ENCODE peak calls at places on chromosomes 7 and 10, in eight cellular contexts. E is heart right ventricle, G is WERI-Rb-1, U is astrocyte of the spinal cord, K is lower leg skin, W is uterus, F is astrocyte, O is testis. C is an unnamed sample.

GRCh38 chr10:34254596-34254995 is 560.5 kb downstream of the PARD3 start:
- DNase-seq in W (no peak), G (no peak), O (no peak), U (peak; percentile 58), E (no peak), F (peak; percentile 75), K (no peak), C (peak; percentile 64)

GRCh38 chr10:48287417-48288391 is 13.2 kb upstream of the FRMPD2 start:
- DNase-seq in K (peak; percentile 31), F (no peak), E (peak; percentile 52), U (no peak), O (peak; percentile 84), G (peak; percentile 89), W (no peak), C (no peak)

GRCh38 chr7:75979361-75980125 is 14.9 kb downstream of the TMEM120A start:
- DNase-seq in G (no peak), W (peak; percentile 24), F (no peak), K (no peak), E (no peak), O (no peak), U (no peak), C (no peak)

GRCh38 chr10:110600487-110601101 is 33.1 kb downstream of the SMC3 start:
- DNase-seq in U (peak; percentile 69), F (peak; percentile 36), O (peak; percentile 31), G (peak; percentile 60), K (no peak), E (no peak), W (no peak), C (peak; percentile 70)

GRCh38 chr7:44290250-44290616 is 35.2 kb downstream of the CAMK2B start:
- DNase-seq in U (no peak), E (peak; percentile 8), W (peak; percentile 7), K (no peak), G (no peak), O (peak; percentile 12), F (no peak), C (no peak)

GRCh38 chr7:114084381-114085312 is 165.8 kb upstream of the PPP1R3A start:
- DNase-seq in O (peak; percentile 34), G (peak; percentile 45), U (peak; percentile 44), E (peak; percentile 30), K (peak; percentile 49), W (peak; percentile 50), F (peak; percentile 21), C (peak; percentile 54)

GRCh38 chr7:73340514-73340913 is 12.6 kb downstream of the FKBP6 start:
- DNase-seq in K (no peak), E (no peak), O (no peak), U (no peak), F (no peak), W (no peak), G (no peak), C (no peak)

GRCh38 chr10:20963056-20963455 is 65.9 kb upstream of the NEBL start:
- DNase-seq in U (peak; percentile 4), W (no peak), G (no peak), O (no peak), K (no peak), F (no peak), E (no peak), C (no peak)

GRCh38 chr7:92159-92767 is 100.1 kb upstream of the FAM20C start:
- DNase-seq in E (no peak), K (no peak), U (no peak), W (no peak), F (no peak), O (no peak), G (peak; percentile 53), C (no peak)

GRCh38 chr7:108002726-108003590 is at the start of gene LAMB1:
- DNase-seq in E (peak; percentile 78), K (peak; percentile 31), U (peak; percentile 88), F (peak; percentile 72), G (peak; percentile 80), W (peak; percentile 81), O (peak; percentile 70), C (peak; percentile 93)

GRCh38 chr10:14820775-14821154 is 17.1 kb downstream of the CDNF start:
- DNase-seq in G (no peak), W (no peak), E (no peak), O (no peak), U (no peak), F (no peak), K (no peak), C (no peak)

GRCh38 chr7:40544277-40544723 is 409.5 kb downstream of the SUGCT start:
- DNase-seq in W (no peak), F (no peak), E (no peak), U (no peak), G (no peak), K (no peak), O (no peak), C (peak; percentile 50)
- H3K4me3 ChIP-seq in W (no peak overlapping the region), F (no peak overlapping the region), E (no peak overlapping the region), U (no peak overlapping the region), G (no peak overlapping the region), K (no peak overlapping the region), O (no peak overlapping the region), C (no peak overlapping the region)

DNA sequence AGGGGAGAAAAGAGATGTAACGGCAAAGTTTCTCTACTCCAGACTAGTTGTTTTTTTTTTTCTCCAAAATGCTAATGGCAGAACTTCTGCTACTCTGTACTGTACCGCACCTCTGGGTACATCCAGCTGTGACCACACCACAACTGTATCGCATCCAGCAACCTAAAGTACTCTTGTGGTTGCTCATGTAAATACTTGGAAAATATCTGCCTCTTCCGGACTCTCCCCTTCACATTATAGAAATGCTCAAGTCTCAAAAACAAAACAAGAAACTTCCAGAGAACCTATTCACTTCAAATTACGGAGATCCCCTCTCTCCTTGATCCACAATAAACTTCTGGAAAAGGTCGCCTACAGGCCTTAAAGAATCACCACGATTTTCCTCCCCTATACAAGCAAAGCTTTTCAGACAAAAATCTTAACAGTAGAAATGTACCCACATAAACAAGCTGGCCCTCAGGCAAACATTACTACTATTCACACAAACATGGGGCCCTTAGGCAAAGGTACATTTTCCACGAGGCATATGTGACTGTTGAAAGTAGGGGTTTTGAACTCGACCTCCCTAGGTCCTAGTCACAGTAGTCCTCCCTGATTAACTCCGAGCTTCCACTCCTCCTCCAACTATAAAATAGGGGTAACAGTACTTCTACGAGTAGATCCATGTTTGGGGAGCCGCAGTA is 222.9 kb upstream of the MKLN1 start:
- DNase-seq in O (no peak), K (no peak), W (no peak), G (no peak), E (no peak), U (peak; percentile 64), F (no peak), C (no peak)
- H3K4me3 ChIP-seq in O (peak overlapping the region; percentile 62), K (peak overlapping the region; percentile 54), W (peak overlapping the region; percentile 26), G (no peak overlapping the region), E (peak overlapping the region; percentile 94), U (no peak overlapping the region), F (peak overlapping the region; percentile 57), C (peak overlapping the region; percentile 85)

DNA sequence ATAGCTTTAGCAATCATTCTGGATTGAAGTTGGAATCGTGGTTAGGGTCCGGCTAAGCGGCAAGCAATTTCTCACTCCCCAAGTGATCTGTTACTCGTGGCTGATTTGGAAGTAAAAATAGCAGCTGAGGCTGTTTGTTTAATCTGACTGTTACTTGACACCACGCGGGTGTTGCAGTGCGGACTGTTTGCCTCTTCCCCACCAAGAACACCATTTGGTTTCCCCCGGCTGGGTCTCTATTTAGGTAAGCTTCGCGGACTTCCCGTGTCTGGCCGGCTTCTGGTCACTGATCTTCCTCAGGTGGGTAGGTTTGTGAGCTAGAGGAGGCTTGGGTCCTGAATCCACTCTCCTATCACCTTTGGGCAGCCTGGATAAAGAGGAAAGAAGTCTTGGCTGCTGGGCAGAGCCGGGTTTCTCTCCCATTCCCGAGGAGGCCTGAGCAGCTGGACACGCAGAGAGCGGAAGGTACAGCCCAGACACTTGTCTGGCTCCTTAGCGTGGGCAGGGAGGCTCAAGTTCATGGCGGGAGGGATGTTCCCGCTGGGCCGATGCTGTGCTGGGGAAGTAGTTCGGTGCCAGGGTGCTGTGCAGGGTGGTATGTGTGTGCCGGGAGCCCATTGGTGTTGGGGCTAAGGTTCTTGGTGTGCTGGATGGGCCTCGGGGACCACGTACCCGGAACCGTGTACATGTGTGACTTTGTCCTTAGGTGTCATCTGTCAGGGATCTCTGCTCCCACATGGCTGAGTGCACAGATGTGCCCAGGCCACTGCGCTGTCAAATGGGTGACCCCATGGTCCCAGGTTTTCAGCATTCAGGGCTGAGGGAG is at the start of gene C10orf71:
- DNase-seq in K (no peak), G (no peak), O (no peak), U (peak; percentile 9), E (no peak), F (no peak), W (no peak), C (peak; percentile 72)
- H3K4me3 ChIP-seq in K (no peak within 1 kb of the TSS), G (no peak within 1 kb of the TSS), O (no peak within 1 kb of the TSS), U (no peak within 1 kb of the TSS), E (peak within 1 kb of the TSS; percentile 45), F (no peak within 1 kb of the TSS), W (no peak within 1 kb of the TSS), C (peak within 1 kb of the TSS; percentile 10)

DNA sequence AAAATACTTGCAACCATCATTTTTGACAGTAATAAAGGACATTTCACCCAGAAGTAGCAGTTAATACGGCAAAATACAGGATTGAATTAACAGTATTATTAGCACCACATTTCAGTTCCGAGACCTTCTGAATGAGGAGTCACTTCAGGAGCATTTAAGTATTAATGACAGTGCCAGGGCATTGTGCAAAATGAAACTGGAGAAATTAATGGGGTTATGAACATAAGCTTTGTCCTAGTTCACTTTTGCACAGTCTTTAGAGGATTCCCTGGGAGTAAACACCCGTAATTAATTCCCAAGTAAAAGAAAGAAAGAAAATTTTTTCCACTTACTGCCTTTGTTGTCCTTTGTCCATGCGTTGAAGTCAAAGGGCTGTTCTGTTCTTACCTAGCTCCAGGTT is 297.5 kb upstream of the SEMA3A start:
- DNase-seq in F (no peak), O (no peak), W (no peak), K (no peak), E (no peak), U (no peak), G (no peak), C (no peak)
- H3K4me3 ChIP-seq in F (no peak overlapping the region), O (no peak overlapping the region), W (no peak overlapping the region), K (no peak overlapping the region), E (no peak overlapping the region), U (no peak overlapping the region), G (no peak overlapping the region), C (no peak overlapping the region)

DNA sequence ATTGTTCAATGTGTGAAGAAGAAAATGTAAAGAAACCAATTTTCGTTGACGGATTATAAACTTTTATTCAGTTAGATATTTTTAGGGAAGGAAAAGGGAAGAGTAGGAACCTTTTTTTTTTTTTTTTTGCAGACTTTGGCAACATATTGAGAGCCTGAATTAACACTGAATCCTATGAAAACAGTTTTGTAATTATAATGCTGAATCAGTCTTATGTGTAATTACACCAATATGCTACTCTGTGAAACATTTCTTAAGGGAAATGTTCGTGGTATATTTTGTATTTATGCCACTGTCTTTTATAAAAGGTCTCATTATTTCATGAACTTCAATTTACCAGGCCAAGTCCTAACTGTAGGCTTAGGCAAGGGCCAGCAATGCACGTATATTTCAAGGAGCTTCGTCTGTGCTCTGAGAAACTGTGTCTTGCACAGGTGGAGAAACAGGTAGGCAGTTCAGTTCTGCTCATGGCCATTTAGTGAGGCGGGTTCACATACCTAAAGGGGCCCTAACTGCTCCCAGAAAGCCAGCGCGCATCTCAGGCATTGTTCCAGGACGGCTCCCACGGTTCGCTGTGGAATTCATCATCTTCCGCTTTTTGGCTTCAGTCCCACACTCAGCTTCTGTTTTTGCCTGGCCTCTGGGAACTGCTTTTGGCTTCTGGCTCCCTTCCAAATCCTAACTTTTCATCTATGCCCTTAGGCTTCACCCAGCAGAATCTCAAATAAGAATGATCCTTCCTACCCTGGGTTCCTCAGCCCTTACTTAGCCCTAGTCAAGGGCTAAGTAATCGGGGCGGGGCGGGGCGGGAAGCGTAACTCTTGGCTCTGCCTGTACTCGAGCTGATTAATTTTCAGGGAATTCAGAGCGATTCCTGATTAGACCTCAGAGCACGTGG is 106.0 kb downstream of the ST8SIA6 start:
- DNase-seq in G (peak; percentile 62), E (peak; percentile 68), F (peak; percentile 90), U (peak; percentile 88), W (peak; percentile 64), K (no peak), O (peak; percentile 78), C (peak; percentile 90)
- H3K4me3 ChIP-seq in G (no peak overlapping the region), E (peak overlapping the region; percentile 27), F (peak overlapping the region; percentile 41), U (peak overlapping the region; percentile 14), W (peak overlapping the region; percentile 9), K (no peak overlapping the region), O (no peak overlapping the region), C (no peak overlapping the region)